ENCODE peak calls at places on chromosome X, in four cellular contexts. K, B, J and Y are unnamed samples.

GRCh38 chrX:13875572-13875971 is 58.7 kb upstream of the GPM6B start:
- DNase-seq in J (no peak), K (no peak), B (peak), Y (no peak)

GRCh38 chrX:39760930-39761329 is 336.8 kb downstream of the BCOR start:
- DNase-seq in K (peak), B (no peak), J (no peak), Y (no peak)

GRCh38 chrX:22171287-22172060 is 101.2 kb upstream of the CBLL2 start:
- DNase-seq in J (no peak), B (no peak), K (no peak), Y (no peak)

GRCh38 chrX:22689290-22689689 is 310.5 kb upstream of the DDX53 start:
- DNase-seq in B (no peak), J (no peak), K (no peak), Y (no peak)

GRCh38 chrX:84187501-84188319 is at the start of gene RPS6KA6:
- DNase-seq in B (peak), K (peak), J (peak), Y (peak)

GRCh38 chrX:54182194-54182863 is 725 bp downstream of the FAM120C start:
- DNase-seq in J (peak), B (peak), K (peak), Y (peak)

GRCh38 chrX:43969504-43970501 is 3.4 kb downstream of the NDP start:
- DNase-seq in B (no peak), J (no peak), K (peak), Y (peak)

GRCh38 chrX:57267308-57267707 is 19.2 kb upstream of the FAAH2 start:
- DNase-seq in B (no peak), K (no peak), J (no peak), Y (no peak)

GRCh38 chrX:96576358-96576757 is 108.3 kb upstream of the DIAPH2 start:
- DNase-seq in J (no peak), B (no peak), K (no peak), Y (no peak)

GRCh38 chrX:68415289-68415688 is 18.0 kb downstream of the OPHN1 start:
- DNase-seq in B (no peak), K (peak), J (no peak), Y (no peak)

GRCh38 chrX:7133036-7133412 is 14.5 kb upstream of the STS start:
- DNase-seq in B (no peak), K (peak), J (no peak), Y (no peak)

GRCh38 chrX:2423293-2423692 is 77.5 kb downstream of the DHRSX start:
- DNase-seq in K (no peak), J (no peak), B (no peak), Y (no peak)

GRCh38 chrX:17591741-17592110 is 145.6 kb upstream of the SCML1 start:
- DNase-seq in K (peak), J (no peak), B (no peak), Y (no peak)

GRCh38 chrX:101478366-101478765 is 6.9 kb upstream of the ARMCX4 start:
- DNase-seq in K (no peak), J (no peak), B (no peak), Y (no peak)

GRCh38 chrX:70444326-70445196 is at the start of gene DLG3:
- DNase-seq in J (peak), B (peak), K (peak), Y (peak)

GRCh38 chrX:109632906-109633504 is 8.0 kb upstream of the KCNE5 start:
- DNase-seq in B (peak), K (peak), J (peak), Y (peak)

GRCh38 chrX:115147220-115147619 is 42.0 kb upstream of the RBMXL3 start:
- DNase-seq in J (peak), B (no peak), K (peak), Y (peak)

GRCh38 chrX:39445336-39445735 is 644.1 kb downstream of the MID1IP1 start:
- DNase-seq in K (no peak), B (peak), J (peak), Y (no peak)

GRCh38 chrX:96909291-96909690 is 25.6 kb downstream of the RPA4 start:
- DNase-seq in K (no peak), B (no peak), J (no peak), Y (no peak)

GRCh38 chrX:138020941-138021340 is 455.0 kb downstream of the ZIC3 start:
- DNase-seq in K (no peak), J (no peak), B (no peak), Y (no peak)

GRCh38 chrX:3449287-3449686 is 102.8 kb upstream of the MXRA5 start:
- DNase-seq in B (no peak), K (peak), J (no peak), Y (no peak)